ENCODE peak calls at places on chromosomes 2 and 18, in nine cellular contexts. A, B, Q, T, E, X, C, G and R are unnamed samples.

GRCh38 chr2:199309973-199310372 is 147.8 kb downstream of the SATB2 start:
- DNase-seq in A (no peak), B (no peak), Q (no peak), T (no peak), E (no peak), X (no peak), C (no peak), G (no peak), R (no peak)

GRCh38 chr2:190858817-190859216 is 21.8 kb upstream of the GLS start:
- DNase-seq in A (no peak), B (no peak), Q (no peak), T (no peak), E (no peak), X (no peak), C (no peak), G (peak; percentile 90), R (no peak)

GRCh38 chr2:239157766-239158165 is 243.1 kb downstream of the HDAC4 start:
- DNase-seq in A (peak; percentile 18), B (peak; percentile 35), Q (peak; percentile 19), T (peak; percentile 61), E (peak; percentile 82), X (peak; percentile 54), C (peak; percentile 75), G (peak; percentile 4), R (peak; percentile 33)

GRCh38 chr2:75140288-75140687 is 59.0 kb downstream of the TACR1 start:
- DNase-seq in A (no peak), B (no peak), Q (no peak), T (no peak), E (no peak), X (no peak), C (no peak), G (no peak), R (no peak)

GRCh38 chr2:100875516-100876230 is 55.7 kb downstream of the NPAS2 start:
- DNase-seq in A (no peak), B (no peak), Q (no peak), T (peak; percentile 67), E (no peak), X (no peak), C (no peak), G (no peak), R (no peak)

GRCh38 chr18:65754121-65754520 is 3.3 kb downstream of the CDH7 start:
- DNase-seq in A (no peak), B (no peak), Q (no peak), T (no peak), E (no peak), X (no peak), C (no peak), G (no peak), R (no peak)

GRCh38 chr2:63050186-63050915 is at the start of gene OTX1:
- DNase-seq in A (peak; percentile 34), B (peak; percentile 97), Q (peak; percentile 68), T (peak; percentile 58), E (peak; percentile 89), X (no peak), C (peak; percentile 81), G (peak; percentile 21), R (no peak)

GRCh38 chr2:40516604-40517003 is 64.7 kb upstream of the SLC8A1 start:
- DNase-seq in A (no peak), B (no peak), Q (no peak), T (no peak), E (no peak), X (no peak), C (no peak), G (no peak), R (no peak)

GRCh38 chr18:48797841-48798255 is 152.9 kb downstream of the SMAD7 start:
- DNase-seq in A (peak; percentile 89), B (no peak), Q (no peak), T (no peak), E (no peak), X (peak; percentile 82), C (peak; percentile 75), G (no peak), R (peak; percentile 12)

GRCh38 chr18:51149605-51150429 is 47.7 kb downstream of the MEX3C start:
- DNase-seq in A (no peak), B (no peak), Q (no peak), T (no peak), E (no peak), X (no peak), C (no peak), G (peak; percentile 62), R (no peak)

GRCh38 chr18:56112013-56112749 is 524.2 kb upstream of the TCF4 start:
- DNase-seq in A (no peak), B (no peak), Q (no peak), T (no peak), E (no peak), X (no peak), C (no peak), G (peak; percentile 75), R (no peak)

GRCh38 chr2:146602856-146603255 is 1242.0 kb upstream of the ACVR2A start:
- DNase-seq in A (no peak), B (no peak), Q (no peak), T (no peak), E (no peak), X (no peak), C (no peak), G (peak; percentile 52), R (no peak)

GRCh38 chr18:48580782-48581181 is 42.0 kb downstream of the CTIF start:
- DNase-seq in A (peak; percentile 9), B (no peak), Q (no peak), T (no peak), E (no peak), X (peak; percentile 81), C (no peak), G (no peak), R (no peak)

GRCh38 chr2:2331905-2332280 is 818 bp upstream of the MYT1L start:
- DNase-seq in A (no peak), B (no peak), Q (no peak), T (no peak), E (peak; percentile 63), X (peak; percentile 82), C (no peak), G (no peak), R (no peak)

GRCh38 chr2:109457366-109457765 is 156.4 kb downstream of the SEPTIN10 start:
- DNase-seq in A (no peak), B (no peak), Q (no peak), T (no peak), E (no peak), X (peak; percentile 17), C (peak; percentile 41), G (no peak), R (no peak)

GRCh38 chr18:9545029-9545428 is 69.3 kb downstream of the PPP4R1 start:
- DNase-seq in A (no peak), B (no peak), Q (no peak), T (no peak), E (no peak), X (no peak), C (no peak), G (no peak), R (no peak)

GRCh38 chr2:16900405-16901025 is 234.9 kb upstream of the CYRIA start:
- DNase-seq in A (no peak), B (no peak), Q (no peak), T (no peak), E (peak; percentile 63), X (no peak), C (no peak), G (no peak), R (no peak)

GRCh38 chr2:218798767-218799504 is 17.0 kb downstream of the CYP27A1 start:
- DNase-seq in A (no peak), B (no peak), Q (no peak), T (no peak), E (no peak), X (no peak), C (no peak), G (peak; percentile 38), R (no peak)
- TF ChIP-seq CTCF in A (no peak), B (no peak), Q (no peak), T (no peak), E (no peak), X (no peak), C (no peak), G (no peak), R (no peak)

DNA sequence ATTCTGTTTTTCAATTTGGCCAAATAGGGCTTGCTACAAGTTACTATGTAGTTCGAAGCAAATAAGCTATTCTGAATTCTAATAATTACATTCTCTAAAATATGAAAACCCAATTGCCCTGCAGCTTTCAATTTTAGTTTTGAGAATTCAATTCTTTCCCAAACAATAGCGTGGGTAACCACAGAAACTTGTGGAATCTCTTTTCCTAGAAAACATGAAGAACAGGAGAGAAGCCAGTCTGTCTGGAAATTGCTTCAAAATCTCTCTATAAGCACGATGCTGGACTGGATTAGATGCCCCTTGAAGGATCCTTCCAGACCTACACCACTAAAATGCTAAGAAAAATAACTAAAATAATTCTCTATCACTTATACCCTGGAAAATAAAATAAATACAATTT is 115.0 kb downstream of the THADA start:
- DNase-seq in A (no peak), B (no peak), Q (no peak), T (no peak), E (no peak), X (no peak), C (no peak), G (no peak), R (no peak)
- TF ChIP-seq POLR2A in A (no peak), B (no peak), Q (no peak), T (no peak), E (no peak), X (no peak), C (no peak), G (no peak), R (no peak)

GRCh38 chr2:25310690-25310964 is 31.1 kb downstream of the DNMT3A start:
- DNase-seq in A (no peak), B (no peak), Q (no peak), T (no peak), E (peak; percentile 69), X (no peak), C (no peak), G (no peak), R (no peak)
- H3K4me1 ChIP-seq in A (peaks cover 97% of the 10 kb centered on the region), B (peaks cover 6% of the 10 kb centered on the region), Q (peaks cover 24% of the 10 kb centered on the region), T (peaks cover 20% of the 10 kb centered on the region), E (peaks cover 51% of the 10 kb centered on the region), X (peaks cover 74% of the 10 kb centered on the region), C (peaks cover 86% of the 10 kb centered on the region), G (peaks cover 7% of the 10 kb centered on the region), R (peaks cover 18% of the 10 kb centered on the region)

GRCh38 chr2:66445076-66445724 is 10.3 kb downstream of the MEIS1 start:
- DNase-seq in A (peak; percentile 47), B (no peak), Q (peak; percentile 45), T (no peak), E (peak; percentile 70), X (peak; percentile 62), C (no peak), G (no peak), R (peak; percentile 47)
- TF ChIP-seq CTCF in A (no peak), B (no peak), Q (no peak), T (peak; percentile 9), E (peak; percentile 21), X (peak; percentile 25), C (no peak), G (peak; percentile 24), R (peak; percentile 33)

GRCh38 chr2:216113572-216113971 is 4.4 kb downstream of the XRCC5 start:
- DNase-seq in A (no peak), B (no peak), Q (no peak), T (no peak), E (no peak), X (no peak), C (no peak), G (no peak), R (no peak)
- TF ChIP-seq POLR2A in A (no peak), B (no peak), Q (no peak), T (no peak), E (no peak), X (no peak), C (no peak), G (no peak), R (no peak)

GRCh38 chr2:48347712-48348111 is 182.2 kb upstream of the STON1 start:
- DNase-seq in A (no peak), B (no peak), Q (no peak), T (no peak), E (no peak), X (no peak), C (no peak), G (no peak), R (no peak)
- H3K4me1 ChIP-seq in A (peaks cover 60% of the 10 kb centered on the region), B (peaks cover 40% of the 10 kb centered on the region), Q (no peaks in the 10 kb centered on the region), T (no peaks in the 10 kb centered on the region), E (peaks cover 4% of the 10 kb centered on the region), X (peaks cover 47% of the 10 kb centered on the region), C (peaks cover 78% of the 10 kb centered on the region), G (peaks cover 6% of the 10 kb centered on the region), R (no peaks in the 10 kb centered on the region)